ENCODE peak calls at places on chromosomes 4 and X, in five cellular contexts. R is mammary epithelial cell, X is SK-N-SH, Y is fibroblast of lung, E is K562. D is an unnamed sample.
A peak's percentile ranks its signal among the peaks of the same experiment; 100 is the strongest.

GRCh38 chr4:128600996-128601857 is 208.3 kb upstream of the JADE1 start:
- DNase-seq in R (peak; percentile 92), X (peak; percentile 31), Y (peak; percentile 97), E (peak; percentile 53), D (peak; percentile 75)

GRCh38 chr4:77349361-77349760 is 192.4 kb downstream of the CCNG2 start:
- DNase-seq in R (no peak), X (no peak), Y (no peak), E (no peak), D (no peak)

GRCh38 chr4:110005461-110006056 is 92.9 kb downstream of the EGF start:
- DNase-seq in R (peak; percentile 72), X (peak; percentile 52), Y (peak; percentile 65), E (peak; percentile 24), D (peak; percentile 71)

GRCh38 chr4:1472911-1473518 is 66.8 kb upstream of the NKX1-1 start:
- DNase-seq in R (no peak), X (peak; percentile 25), Y (no peak), E (no peak), D (peak; percentile 47)

GRCh38 chrX:70079297-70079696 is 17.0 kb downstream of the OTUD6A start:
- DNase-seq in R (no peak), X (no peak), Y (no peak), E (no peak), D (no peak)

GRCh38 chr4:168575473-168575872 is 78.6 kb downstream of the PALLD start:
- DNase-seq in R (no peak), X (no peak), Y (no peak), E (no peak), D (no peak)

GRCh38 chrX:45524296-45524695 is 323.6 kb upstream of the DIPK2B start:
- DNase-seq in R (peak; percentile 39), X (no peak), Y (peak; percentile 69), E (no peak), D (peak; percentile 77)

GRCh38 chr4:169618286-169618685 is 2.1 kb upstream of the CLCN3 start:
- DNase-seq in R (peak; percentile 17), X (no peak), Y (peak; percentile 74), E (no peak), D (no peak)

GRCh38 chrX:47579537-47579936 is 2.7 kb upstream of the TIMP1 start:
- DNase-seq in R (no peak), X (no peak), Y (peak; percentile 78), E (peak; percentile 6), D (no peak)

GRCh38 chrX:21735038-21735752 is 22.7 kb downstream of the SMPX start:
- DNase-seq in R (peak; percentile 34), X (no peak), Y (peak; percentile 83), E (no peak), D (peak; percentile 73)

GRCh38 chr4:5974321-5974720 is 43.9 kb downstream of the C4orf50 start:
- DNase-seq in R (no peak), X (no peak), Y (no peak), E (no peak), D (no peak)

GRCh38 chr4:7384929-7385890 is 49.5 kb downstream of the PSAPL1 start:
- DNase-seq in R (no peak), X (peak; percentile 7), Y (no peak), E (no peak), D (no peak)

GRCh38 chr4:15935504-15936392 is 2.8 kb downstream of the FGFBP1 start:
- DNase-seq in R (no peak), X (no peak), Y (no peak), E (no peak), D (no peak)

GRCh38 chr4:79227896-79228295 is 98.0 kb downstream of the NAA11 start:
- DNase-seq in R (no peak), X (no peak), Y (no peak), E (no peak), D (no peak)

GRCh38 chr4:94571301-94571700 is 119.6 kb downstream of the PDLIM5 start:
- DNase-seq in R (no peak), X (no peak), Y (no peak), E (no peak), D (no peak)

GRCh38 chr4:127012549-127012948 is 620.2 kb upstream of the INTU start:
- DNase-seq in R (peak; percentile 39), X (no peak), Y (peak; percentile 86), E (no peak), D (no peak)

GRCh38 chr4:84995386-84995785 is 28.9 kb upstream of the WDFY3 start:
- DNase-seq in R (no peak), X (no peak), Y (peak; percentile 58), E (no peak), D (no peak)

GRCh38 chr4:165814256-165815010 is 58.6 kb upstream of the TLL1 start:
- DNase-seq in R (peak; percentile 69), X (no peak), Y (peak; percentile 41), E (no peak), D (peak; percentile 10)

GRCh38 chr4:183057255-183057654 is 41.8 kb upstream of the WWC2 start:
- DNase-seq in R (no peak), X (no peak), Y (no peak), E (no peak), D (no peak)

GRCh38 chr4:119825696-119826095 is 197.1 kb upstream of the PDE5A start:
- DNase-seq in R (peak; percentile 1), X (no peak), Y (peak; percentile 24), E (no peak), D (no peak)

GRCh38 chr4:4852591-4853362 is 6.7 kb upstream of the MSX1 start:
- DNase-seq in R (peak; percentile 58), X (peak; percentile 79), Y (peak; percentile 75), E (peak; percentile 44), D (peak; percentile 98)

GRCh38 chrX:77788050-77788449 is 2.0 kb upstream of the ATRX start:
- DNase-seq in R (no peak), X (no peak), Y (no peak), E (no peak), D (no peak)

DNA sequence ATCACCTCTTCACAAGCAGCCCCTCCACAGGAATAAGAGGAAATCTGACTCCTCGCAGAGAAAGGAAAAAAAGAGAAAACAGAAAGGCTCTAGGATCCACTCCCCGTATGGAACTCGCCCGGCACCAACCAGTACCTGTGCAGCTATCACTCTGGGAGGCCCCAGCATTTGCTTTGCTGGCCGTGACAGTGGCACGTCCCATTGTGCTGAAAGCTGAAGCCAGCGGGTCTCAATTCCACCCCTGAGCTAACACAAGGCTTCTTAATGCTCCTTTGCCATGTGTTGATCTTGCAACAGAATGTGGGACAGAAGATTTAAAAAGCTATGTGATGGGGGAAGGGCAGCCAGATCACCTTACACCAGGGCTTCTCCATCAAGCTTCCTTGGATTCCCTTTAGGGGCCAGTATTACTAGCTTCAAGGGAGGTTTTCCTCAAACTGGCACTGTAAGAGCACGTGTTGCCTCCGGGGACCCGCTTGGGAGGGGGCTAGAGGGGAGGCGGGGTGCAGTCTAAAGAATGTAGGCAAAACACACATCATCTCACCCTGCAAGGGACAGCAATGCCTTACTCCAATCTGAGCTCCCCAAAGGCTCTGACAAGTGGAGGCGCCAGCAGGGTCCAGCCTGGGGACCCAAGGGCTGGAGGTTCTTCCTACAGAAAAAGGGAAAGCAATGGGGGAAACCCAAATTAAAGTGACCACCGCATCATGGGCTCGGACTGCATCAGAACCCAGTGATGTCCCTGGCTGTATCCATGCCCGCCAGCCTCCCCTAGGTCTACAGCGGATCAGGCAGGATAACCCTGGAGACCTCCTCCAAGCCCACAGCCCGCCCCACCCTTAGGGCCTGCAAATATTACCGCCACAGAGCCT is 1.2 kb downstream of the USP46 start:
- DNase-seq in R (peak; percentile 24), X (peak; percentile 45), Y (peak; percentile 39), E (peak; percentile 15), D (peak; percentile 64)
- TF ChIP-seq CTCF in R (no peak), X (no peak), Y (no peak), E (no peak), D (no peak)

GRCh38 chrX:153351981-153352380 is 18.0 kb downstream of the ZNF275 start:
- DNase-seq in R (no peak), X (no peak), Y (no peak), E (no peak), D (no peak)

GRCh38 chrX:153348421-153348820 is 14.5 kb downstream of the ZNF275 start:
- DNase-seq in R (no peak), X (no peak), Y (no peak), E (no peak), D (no peak)

GRCh38 chrX:153347530-153347929 is 13.6 kb downstream of the ZNF275 start:
- DNase-seq in R (no peak), X (no peak), Y (no peak), E (no peak), D (no peak)

GRCh38 chrX:153352858-153353257 is 18.9 kb downstream of the ZNF275 start:
- DNase-seq in R (no peak), X (no peak), Y (no peak), E (no peak), D (no peak)

DNA sequence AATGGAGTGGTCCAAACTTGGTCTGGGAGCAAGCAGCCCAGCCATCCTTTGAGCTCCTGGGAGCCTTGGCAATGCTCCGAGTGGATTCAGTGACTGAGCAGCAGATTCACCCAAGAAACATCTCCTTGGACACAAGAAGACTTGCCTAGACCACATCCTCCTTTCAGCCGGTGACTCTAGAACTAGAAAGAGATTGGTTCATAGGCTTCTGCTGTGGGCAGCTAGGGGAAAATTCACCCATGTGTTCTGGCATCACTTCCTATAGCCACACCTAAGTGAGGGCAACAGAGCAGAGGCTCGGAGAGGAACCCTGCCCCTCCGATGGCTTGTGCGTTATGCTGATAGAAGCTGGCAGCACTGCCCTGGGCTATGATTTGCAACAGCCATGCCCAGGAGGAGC is 16.0 kb downstream of the ZNF275 start:
- DNase-seq in R (no peak), X (no peak), Y (no peak), E (no peak), D (no peak)
- H3K4me3 ChIP-seq in R (no peak overlapping the region), X (no peak overlapping the region), Y (no peak overlapping the region), E (no peak overlapping the region), D (no peak overlapping the region)

GRCh38 chr4:173014113-173014558 is 154.5 kb upstream of the GALNT7 start:
- DNase-seq in R (peak; percentile 68), X (peak; percentile 35), Y (peak; percentile 85), E (no peak), D (peak; percentile 75)

GRCh38 chr4:173009129-173009823 is 159.3 kb upstream of the GALNT7 start:
- DNase-seq in R (no peak), X (no peak), Y (peak; percentile 39), E (no peak), D (no peak)

GRCh38 chr4:173012608-173013007 is 156.0 kb upstream of the GALNT7 start:
- DNase-seq in R (no peak), X (no peak), Y (no peak), E (no peak), D (no peak)

GRCh38 chr4:173014836-173015235 is 153.8 kb upstream of the GALNT7 start:
- DNase-seq in R (no peak), X (no peak), Y (no peak), E (no peak), D (no peak)

DNA sequence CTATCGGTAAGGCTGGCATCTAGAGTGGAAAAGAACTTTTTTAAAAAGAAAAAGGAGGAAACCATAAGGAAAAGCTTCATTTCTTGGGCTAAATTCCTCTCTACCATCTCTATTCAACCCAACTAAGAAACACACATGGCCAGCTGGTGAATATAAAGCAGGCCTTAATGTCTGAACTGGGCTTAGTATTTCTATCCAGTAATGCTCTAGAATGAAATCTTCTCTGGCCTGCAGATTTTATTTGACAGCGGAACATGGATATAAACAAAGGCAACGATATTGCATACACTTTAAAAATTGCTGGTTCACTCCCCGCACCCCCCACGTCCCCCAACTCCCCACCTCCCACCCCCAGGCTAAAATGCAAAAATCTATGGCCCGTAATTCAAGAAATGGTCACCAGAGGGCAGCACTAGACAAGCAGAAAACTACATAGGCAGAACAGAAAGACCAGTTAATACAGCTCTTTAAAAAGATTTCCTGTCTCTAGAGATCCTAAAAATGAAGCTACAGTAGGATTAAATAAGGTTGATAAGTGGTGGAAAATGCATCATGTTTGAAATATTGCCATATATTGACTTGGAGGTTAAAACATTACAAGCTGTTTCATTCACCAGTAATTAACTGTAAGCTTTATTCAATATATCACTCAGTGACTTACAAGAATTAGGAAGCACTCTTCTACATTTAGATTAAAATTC is 155.2 kb upstream of the GALNT7 start:
- DNase-seq in R (no peak), X (peak; percentile 58), Y (peak; percentile 22), E (peak; percentile 62), D (peak; percentile 38)
- H2AFZ ChIP-seq in R (no peak overlapping the region), X (no peak overlapping the region), Y (no peak overlapping the region), E (no peak overlapping the region), D (no peak overlapping the region)

GRCh38 chr4:80594696-80595095 is 259.2 kb downstream of the CFAP299 start:
- DNase-seq in R (no peak), X (no peak), Y (no peak), E (no peak), D (no peak)
- TF ChIP-seq CTCF in R (no peak), X (no peak), Y (no peak), E (no peak), D (no peak)